ENCODE peak calls at places on chromosomes 12 and 14, in four cellular contexts. P is psoas muscle, L is aorta, E is A673. Y is an unnamed sample.
A peak's percentile ranks its signal among the peaks of the same experiment; 100 is the strongest.

GRCh38 chr14:55699131-55700057 is 119.4 kb downstream of the KTN1 start:
- DNase-seq in P (no peak), L (no peak), E (peak; percentile 51), Y (peak; percentile 50)

GRCh38 chr14:100775351-100775830 is 48.7 kb downstream of the DLK1 start:
- DNase-seq in P (peak; percentile 30), L (no peak), E (no peak), Y (peak; percentile 26)

GRCh38 chr12:22190969-22191368 is 143.5 kb downstream of the ST8SIA1 start:
- DNase-seq in P (no peak), L (no peak), E (no peak), Y (no peak)

GRCh38 chr14:67409461-67409860 is 2.5 kb downstream of the PLEK2 start:
- DNase-seq in P (no peak), L (no peak), E (no peak), Y (no peak)

GRCh38 chr12:95996034-95996658 is at the start of gene HAL:
- DNase-seq in P (no peak), L (no peak), E (peak; percentile 26), Y (no peak)

GRCh38 chr12:43370299-43370698 is 181.7 kb downstream of the ADAMTS20 start:
- DNase-seq in P (no peak), L (no peak), E (peak; percentile 3), Y (no peak)

GRCh38 chr12:123801573-123802178 is 39.6 kb downstream of the DNAH10 start:
- DNase-seq in P (no peak), L (no peak), E (peak; percentile 37), Y (no peak)

GRCh38 chr12:108565976-108566375 is 3.6 kb downstream of the ISCU start:
- DNase-seq in P (peak; percentile 92), L (peak; percentile 83), E (peak; percentile 89), Y (peak; percentile 30)

GRCh38 chr12:32895688-32896437 is 714 bp downstream of the PKP2 start:
- DNase-seq in P (no peak), L (no peak), E (no peak), Y (peak; percentile 79)

GRCh38 chr12:62123721-62124203 is 136.4 kb upstream of the USP15 start:
- DNase-seq in P (no peak), L (peak; percentile 44), E (peak; percentile 71), Y (peak; percentile 84)

GRCh38 chr14:22887260-22887989 is 4.4 kb downstream of the REM2 start:
- DNase-seq in P (no peak), L (no peak), E (peak; percentile 50), Y (peak; percentile 89)

GRCh38 chr14:78978896-78979295 is 808.7 kb downstream of the NRXN3 start:
- DNase-seq in P (no peak), L (no peak), E (no peak), Y (no peak)

GRCh38 chr12:120098756-120099470 is 17.6 kb downstream of the RAB35 start:
- DNase-seq in P (peak; percentile 44), L (no peak), E (no peak), Y (no peak)

GRCh38 chr12:121711925-121712461 is 559 bp upstream of the TMEM120B start:
- DNase-seq in P (peak; percentile 77), L (peak; percentile 57), E (peak; percentile 57), Y (no peak)

GRCh38 chr12:65922077-65922476 is 97.8 kb downstream of the HMGA2 start:
- DNase-seq in P (no peak), L (no peak), E (no peak), Y (no peak)

GRCh38 chr14:50961606-50962259 is 17.4 kb upstream of the PYGL start:
- DNase-seq in P (no peak), L (no peak), E (peak; percentile 83), Y (no peak)

GRCh38 chr14:73753043-73753886 is 39.1 kb upstream of the PNMA1 start:
- DNase-seq in P (no peak), L (peak; percentile 69), E (no peak), Y (peak; percentile 57)

GRCh38 chr12:32290411-32290810 is 108.9 kb upstream of the FGD4 start:
- DNase-seq in P (no peak), L (no peak), E (no peak), Y (no peak)

GRCh38 chr12:46267618-46268348 is 1.1 kb downstream of the SLC38A1 start:
- DNase-seq in P (no peak), L (peak; percentile 50), E (peak; percentile 36), Y (peak; percentile 72)

GRCh38 chr12:30696486-30696885 is 817 bp upstream of the IPO8 start:
- DNase-seq in P (peak; percentile 48), L (peak; percentile 41), E (no peak), Y (peak; percentile 77)

GRCh38 chr12:125166046-125166445 is 100.8 kb downstream of the AACS start:
- DNase-seq in P (no peak), L (no peak), E (no peak), Y (no peak)

GRCh38 chr12:132719954-132720324 is 9.3 kb downstream of the PGAM5 start:
- DNase-seq in P (no peak), L (no peak), E (no peak), Y (no peak)

GRCh38 chr12:58296818-58297217 is 355.5 kb downstream of the ATP23 start:
- DNase-seq in P (no peak), L (no peak), E (no peak), Y (no peak)

GRCh38 chr14:85764809-85765208 is 234.9 kb downstream of the FLRT2 start:
- DNase-seq in P (no peak), L (peak; percentile 49), E (no peak), Y (no peak)

GRCh38 chr14:73753887-73754880 is 40.0 kb upstream of the PNMA1 start:
- DNase-seq in P (no peak), L (peak; percentile 79), E (no peak), Y (peak; percentile 39)

DNA sequence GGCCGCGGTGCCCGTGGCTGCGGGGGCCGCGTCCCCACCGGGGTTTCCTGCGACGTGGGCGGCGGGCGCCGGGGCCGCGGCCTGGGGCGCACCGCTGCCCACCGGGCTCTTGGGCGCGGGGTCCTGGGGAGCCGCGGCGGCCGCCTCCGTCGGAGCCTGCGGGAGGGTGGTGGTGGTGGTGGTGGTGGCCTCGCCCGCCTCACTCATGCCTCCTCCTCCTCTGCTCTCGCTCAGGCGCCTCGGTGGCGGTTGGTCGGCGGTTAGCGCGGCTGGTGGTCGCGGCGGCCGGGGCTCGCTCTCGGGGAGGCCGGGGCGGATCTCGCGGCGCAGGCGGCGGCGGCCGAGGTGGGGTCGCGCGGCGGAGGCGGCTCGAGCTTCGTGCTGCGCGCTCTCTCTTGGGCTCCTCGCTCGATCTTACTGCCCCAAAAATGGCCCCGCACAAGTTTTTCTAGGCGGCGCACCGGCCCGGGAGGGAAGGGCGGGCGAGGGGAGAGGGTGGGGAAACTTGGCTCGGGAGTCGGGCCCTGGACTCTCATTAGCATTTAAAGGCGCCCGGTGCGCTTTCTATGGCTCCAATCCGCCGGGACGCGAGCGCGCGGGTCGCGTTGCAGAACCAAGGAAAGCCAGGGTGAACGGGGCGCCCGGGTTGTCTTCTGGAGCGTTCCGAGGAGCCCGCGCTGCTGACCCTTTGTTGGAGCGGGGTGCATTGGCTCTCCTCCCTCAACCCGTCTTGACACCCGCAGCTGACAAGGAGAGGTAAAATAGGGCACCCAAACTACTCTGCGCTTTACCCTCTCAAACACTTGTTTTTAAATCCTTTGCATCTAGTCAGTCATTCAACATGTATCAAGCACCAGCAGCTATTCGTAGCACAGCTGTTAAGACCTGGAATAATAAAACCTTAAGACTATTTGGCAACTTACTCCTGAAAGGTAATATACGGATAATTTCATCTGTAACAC is at the start of gene YBX3:
- DNase-seq in P (peak; percentile 95), L (peak; percentile 93), E (peak; percentile 87), Y (peak; percentile 95)
- H3K4me3 ChIP-seq in P (peak within 1 kb of the TSS; percentile 94), L (peak within 1 kb of the TSS; percentile 100), E (peak within 1 kb of the TSS; percentile 93), Y (peak within 1 kb of the TSS; percentile 96)

DNA sequence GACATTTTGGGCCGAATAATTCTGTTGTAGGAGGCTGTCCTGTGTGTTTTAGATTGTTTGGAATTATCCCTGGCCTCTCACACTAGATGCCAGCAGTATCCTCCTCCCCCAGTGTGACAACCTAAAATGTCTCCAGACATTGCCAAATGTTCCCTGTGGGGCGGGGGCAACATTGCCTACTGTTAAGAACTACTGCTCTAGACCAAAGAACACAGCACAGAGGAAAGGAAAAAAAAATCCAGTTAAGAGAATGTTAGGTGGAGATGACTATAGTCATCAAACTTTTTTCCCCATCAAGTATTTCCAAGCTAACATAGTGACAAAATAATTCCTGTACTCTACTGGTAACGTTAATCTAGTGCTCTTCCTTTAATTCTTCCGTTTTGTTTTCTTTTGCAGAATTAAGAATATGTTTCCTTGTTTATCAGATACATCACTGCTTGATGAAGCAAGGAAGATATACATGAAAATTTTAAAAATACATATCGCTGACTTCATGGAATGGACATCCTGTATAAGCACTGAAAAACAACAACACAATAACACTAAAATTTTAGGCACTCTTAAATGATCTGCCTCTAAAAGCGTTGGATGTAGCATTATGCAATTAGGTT is 3.6 kb downstream of the CDKN1B start:
- DNase-seq in P (no peak), L (no peak), E (no peak), Y (no peak)
- H3K4me3 ChIP-seq in P (peak overlapping the region; percentile 84), L (no peak overlapping the region), E (peak overlapping the region; percentile 96), Y (peak overlapping the region; percentile 99)

GRCh38 chr12:110124184-110124995 is at the start of gene IFT81:
- DNase-seq in P (peak; percentile 97), L (peak; percentile 97), E (peak; percentile 95), Y (peak; percentile 100)

GRCh38 chr12:110126557-110126956 is 2.4 kb downstream of the IFT81 start:
- DNase-seq in P (no peak), L (no peak), E (no peak), Y (no peak)

GRCh38 chr12:110122929-110123328 is 1.2 kb upstream of the IFT81 start:
- DNase-seq in P (no peak), L (no peak), E (no peak), Y (no peak)

GRCh38 chr12:110120878-110121277 is 3.3 kb upstream of the IFT81 start:
- DNase-seq in P (no peak), L (no peak), E (no peak), Y (no peak)

DNA sequence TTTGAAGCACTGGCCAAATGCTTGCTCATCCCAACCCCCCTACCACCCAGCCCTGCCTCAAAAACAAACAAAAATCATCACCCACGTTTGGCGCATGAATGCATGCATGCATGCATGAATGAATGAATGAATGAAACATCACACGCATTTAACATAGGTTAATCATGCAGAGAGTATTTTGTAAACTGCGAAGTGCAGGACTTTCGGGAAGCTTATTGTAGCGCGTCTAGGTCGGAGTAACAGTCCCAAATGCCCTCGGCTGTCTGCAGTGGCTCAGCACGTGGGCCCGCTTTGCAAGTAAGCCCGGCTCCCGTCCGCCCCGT is 335 bp upstream of the IFT81 start:
- DNase-seq in P (no peak), L (no peak), E (no peak), Y (no peak)
- H3K4me3 ChIP-seq in P (peak overlapping the region; percentile 32), L (no peak overlapping the region), E (no peak overlapping the region), Y (no peak overlapping the region)

GRCh38 chr12:34296143-34297041 is 274.1 kb downstream of the ALG10 start:
- DNase-seq in P (peak; percentile 9), L (peak; percentile 21), E (no peak), Y (no peak)
- H3K4me3 ChIP-seq in P (no peak overlapping the region), L (no peak overlapping the region), E (no peak overlapping the region), Y (no peak overlapping the region)